ENCODE peak calls at places on chromosomes 11 and 22, in five cellular contexts. One of them, this sample, is unnamed.

GRCh38 chr11:123469089-123469488 is 39.0 kb downstream of the GRAMD1B start:
- DNase-seq in kidney epithelial cell: no peak
- DNase-seq in lower lobe of right lung: no peak
- DNase-seq in activated B cell treated with CpG ODN at 0.5 μM for 24 hours: no peak
- DNase-seq in WTC11: no peak
- DNase-seq in this sample: no peak

GRCh38 chr11:110121204-110121603 is 28.0 kb downstream of the ZC3H12C start:
- DNase-seq in lower lobe of right lung: no peak
- DNase-seq in kidney epithelial cell: no peak
- DNase-seq in WTC11: no peak
- DNase-seq in activated B cell treated with CpG ODN at 0.5 μM for 24 hours: no peak
- DNase-seq in this sample: no peak

GRCh38 chr11:9020881-9021280 is 17.1 kb upstream of the NRIP3 start:
- DNase-seq in lower lobe of right lung: no peak
- DNase-seq in kidney epithelial cell: no peak
- DNase-seq in WTC11: no peak
- DNase-seq in activated B cell treated with CpG ODN at 0.5 μM for 24 hours: no peak
- DNase-seq in this sample: no peak

GRCh38 chr11:89491141-89491690 is at the start of gene NOX4:
- DNase-seq in activated B cell treated with CpG ODN at 0.5 μM for 24 hours: no peak
- DNase-seq in kidney epithelial cell: no peak
- DNase-seq in WTC11: peak; percentile 75
- DNase-seq in lower lobe of right lung: peak; percentile 50
- DNase-seq in this sample: peak; percentile 77

GRCh38 chr11:26764315-26764714 is 42.5 kb upstream of the SLC5A12 start:
- DNase-seq in activated B cell treated with CpG ODN at 0.5 μM for 24 hours: no peak
- DNase-seq in lower lobe of right lung: no peak
- DNase-seq in WTC11: no peak
- DNase-seq in kidney epithelial cell: no peak
- DNase-seq in this sample: no peak

GRCh38 chr11:90113541-90113940 is 20.9 kb upstream of the NAALAD2 start:
- DNase-seq in WTC11: no peak
- DNase-seq in kidney epithelial cell: no peak
- DNase-seq in activated B cell treated with CpG ODN at 0.5 μM for 24 hours: no peak
- DNase-seq in lower lobe of right lung: no peak
- DNase-seq in this sample: no peak

GRCh38 chr11:72781313-72782080 is 12.3 kb downstream of the STARD10 start:
- DNase-seq in kidney epithelial cell: no peak
- DNase-seq in lower lobe of right lung: peak; percentile 64
- DNase-seq in WTC11: peak; percentile 49
- DNase-seq in activated B cell treated with CpG ODN at 0.5 μM for 24 hours: peak; percentile 59
- DNase-seq in this sample: peak; percentile 37

GRCh38 chr11:114348200-114349191 is 51.8 kb downstream of the C11orf71 start:
- DNase-seq in WTC11: peak; percentile 34
- DNase-seq in activated B cell treated with CpG ODN at 0.5 μM for 24 hours: no peak
- DNase-seq in kidney epithelial cell: peak; percentile 28
- DNase-seq in lower lobe of right lung: no peak
- DNase-seq in this sample: peak; percentile 52

GRCh38 chr11:15744693-15745092 is 611.7 kb downstream of the SOX6 start:
- DNase-seq in lower lobe of right lung: no peak
- DNase-seq in WTC11: no peak
- DNase-seq in kidney epithelial cell: no peak
- DNase-seq in activated B cell treated with CpG ODN at 0.5 μM for 24 hours: no peak
- DNase-seq in this sample: no peak

GRCh38 chr11:12086271-12087074 is 23.9 kb upstream of the MICAL2 start:
- DNase-seq in kidney epithelial cell: peak; percentile 94
- DNase-seq in activated B cell treated with CpG ODN at 0.5 μM for 24 hours: no peak
- DNase-seq in WTC11: no peak
- DNase-seq in lower lobe of right lung: no peak
- DNase-seq in this sample: no peak

GRCh38 chr11:130583866-130584265 is 135.4 kb downstream of the ADAMTS15 start:
- DNase-seq in lower lobe of right lung: no peak
- DNase-seq in activated B cell treated with CpG ODN at 0.5 μM for 24 hours: no peak
- DNase-seq in kidney epithelial cell: no peak
- DNase-seq in WTC11: no peak
- DNase-seq in this sample: no peak

GRCh38 chr22:44396021-44396726 is 83.4 kb upstream of the SHISAL1 start:
- DNase-seq in WTC11: no peak
- DNase-seq in activated B cell treated with CpG ODN at 0.5 μM for 24 hours: peak; percentile 5
- DNase-seq in kidney epithelial cell: no peak
- DNase-seq in lower lobe of right lung: no peak
- DNase-seq in this sample: peak; percentile 0

GRCh38 chr22:36979016-36979415 is 40.2 kb downstream of the TST start:
- DNase-seq in lower lobe of right lung: no peak
- DNase-seq in activated B cell treated with CpG ODN at 0.5 μM for 24 hours: no peak
- DNase-seq in kidney epithelial cell: no peak
- DNase-seq in WTC11: no peak
- DNase-seq in this sample: no peak

GRCh38 chr11:1888811-1889526 is 2.7 kb downstream of the PRR33 start:
- DNase-seq in lower lobe of right lung: peak; percentile 62
- DNase-seq in WTC11: no peak
- DNase-seq in activated B cell treated with CpG ODN at 0.5 μM for 24 hours: no peak
- DNase-seq in kidney epithelial cell: no peak
- DNase-seq in this sample: no peak

GRCh38 chr11:3853935-3854659 is 1.4 kb upstream of the STIM1 start:
- DNase-seq in activated B cell treated with CpG ODN at 0.5 μM for 24 hours: peak; percentile 61
- DNase-seq in WTC11: no peak
- DNase-seq in lower lobe of right lung: peak; percentile 57
- DNase-seq in kidney epithelial cell: no peak
- DNase-seq in this sample: no peak

GRCh38 chr11:62708423-62709261 is 1.2 kb downstream of the GNG3 start:
- DNase-seq in WTC11: peak; percentile 45
- DNase-seq in lower lobe of right lung: no peak
- DNase-seq in activated B cell treated with CpG ODN at 0.5 μM for 24 hours: peak; percentile 25
- DNase-seq in kidney epithelial cell: no peak
- DNase-seq in this sample: peak; percentile 8

GRCh38 chr11:103625624-103625965 is 410.8 kb upstream of the DDI1 start:
- DNase-seq in kidney epithelial cell: no peak
- DNase-seq in WTC11: no peak
- DNase-seq in activated B cell treated with CpG ODN at 0.5 μM for 24 hours: no peak
- DNase-seq in lower lobe of right lung: no peak
- DNase-seq in this sample: no peak

GRCh38 chr11:21654091-21654490 is 538.8 kb upstream of the ANO5 start:
- DNase-seq in WTC11: no peak
- DNase-seq in kidney epithelial cell: no peak
- DNase-seq in lower lobe of right lung: no peak
- DNase-seq in activated B cell treated with CpG ODN at 0.5 μM for 24 hours: no peak
- DNase-seq in this sample: no peak

GRCh38 chr22:17794726-17795125 is 20.5 kb upstream of the BID start:
- DNase-seq in activated B cell treated with CpG ODN at 0.5 μM for 24 hours: no peak
- DNase-seq in kidney epithelial cell: no peak
- DNase-seq in WTC11: no peak
- DNase-seq in lower lobe of right lung: no peak
- DNase-seq in this sample: no peak

GRCh38 chr11:96481204-96481603 is 91.4 kb downstream of the JRKL start:
- DNase-seq in activated B cell treated with CpG ODN at 0.5 μM for 24 hours: no peak
- DNase-seq in kidney epithelial cell: no peak
- DNase-seq in WTC11: no peak
- DNase-seq in lower lobe of right lung: no peak
- DNase-seq in this sample: no peak

DNA sequence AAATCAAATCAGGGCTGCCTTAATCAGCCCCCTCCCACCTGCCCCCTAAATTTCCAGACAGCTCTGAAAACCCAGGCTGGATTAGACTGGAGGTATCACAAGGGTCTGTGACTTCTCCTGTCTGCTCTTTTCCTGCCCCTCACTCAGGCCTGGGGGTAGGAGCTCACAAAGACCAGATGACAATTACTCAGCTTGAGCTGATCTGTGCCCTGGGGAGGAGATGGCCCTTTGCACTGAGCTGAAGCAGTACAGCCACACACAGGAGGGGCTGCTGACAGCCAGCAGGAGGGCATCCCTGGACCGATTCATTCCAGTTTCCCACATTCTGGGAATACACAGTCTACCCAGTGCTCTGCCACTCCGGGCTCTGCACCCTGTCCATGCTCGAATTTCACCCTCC is 4.2 kb downstream of the ABCC8 start:
- DNase-seq in lower lobe of right lung: no peak
- DNase-seq in activated B cell treated with CpG ODN at 0.5 μM for 24 hours: no peak
- DNase-seq in kidney epithelial cell: no peak
- DNase-seq in WTC11: no peak
- DNase-seq in this sample: no peak
- TF ChIP-seq CTCF in lower lobe of right lung: no peak
- TF ChIP-seq CTCF in activated B cell treated with CpG ODN at 0.5 μM for 24 hours: no peak
- TF ChIP-seq CTCF in kidney epithelial cell: no peak
- TF ChIP-seq CTCF in WTC11: no peak
- TF ChIP-seq CTCF in this sample: no peak

DNA sequence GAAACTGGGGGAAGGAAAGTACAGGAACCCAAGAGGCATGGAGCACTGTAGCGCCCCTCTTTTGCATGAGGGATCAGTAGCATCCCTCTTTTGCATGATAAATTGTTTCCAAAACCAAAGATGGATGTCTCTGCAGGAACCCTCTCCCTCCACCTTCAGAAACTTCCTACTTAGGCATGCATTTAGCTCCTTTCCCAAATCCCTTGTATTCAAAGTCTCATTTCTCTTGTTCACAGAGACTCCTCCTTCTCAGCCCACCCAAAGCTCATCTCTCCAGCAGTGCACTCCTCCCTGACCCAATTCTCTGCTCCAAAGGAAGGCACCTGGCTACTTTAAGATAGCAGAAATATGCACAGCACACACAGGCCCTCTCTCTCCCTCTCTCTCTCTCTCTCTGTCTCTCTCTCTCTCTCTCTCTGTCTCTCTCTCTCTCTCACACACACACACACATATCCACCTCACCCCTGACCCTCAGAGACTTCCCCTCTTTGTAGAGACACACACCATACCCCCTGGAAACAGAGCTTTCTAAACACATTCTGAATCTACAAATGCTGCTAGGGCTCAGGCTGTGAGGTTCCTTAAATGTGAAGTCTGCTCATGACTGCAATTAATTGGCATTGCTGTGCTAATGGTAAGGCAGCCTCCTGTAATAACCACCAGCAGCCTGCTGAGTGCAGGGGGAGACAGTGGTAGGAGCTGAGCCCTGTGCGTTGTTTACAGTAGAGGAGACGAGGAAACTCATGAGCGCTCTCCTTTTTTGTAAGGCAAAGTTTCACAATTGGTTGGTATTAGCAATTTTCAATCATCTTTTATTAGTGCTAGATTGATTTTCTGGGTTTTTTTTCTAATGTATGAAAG is 519.6 kb downstream of the NTM start:
- DNase-seq in activated B cell treated with CpG ODN at 0.5 μM for 24 hours: no peak
- DNase-seq in kidney epithelial cell: no peak
- DNase-seq in WTC11: no peak
- DNase-seq in lower lobe of right lung: no peak
- DNase-seq in this sample: no peak
- TF ChIP-seq CTCF in activated B cell treated with CpG ODN at 0.5 μM for 24 hours: no peak
- TF ChIP-seq CTCF in kidney epithelial cell: peak; percentile 4
- TF ChIP-seq CTCF in WTC11: no peak
- TF ChIP-seq CTCF in lower lobe of right lung: no peak
- TF ChIP-seq CTCF in this sample: no peak

GRCh38 chr11:115525600-115526006 is 21.4 kb upstream of the CADM1 start:
- DNase-seq in kidney epithelial cell: no peak
- DNase-seq in WTC11: no peak
- DNase-seq in lower lobe of right lung: no peak
- DNase-seq in activated B cell treated with CpG ODN at 0.5 μM for 24 hours: no peak
- DNase-seq in this sample: no peak

GRCh38 chr11:115535781-115536180 is 31.6 kb upstream of the CADM1 start:
- DNase-seq in WTC11: no peak
- DNase-seq in kidney epithelial cell: no peak
- DNase-seq in activated B cell treated with CpG ODN at 0.5 μM for 24 hours: no peak
- DNase-seq in lower lobe of right lung: no peak
- DNase-seq in this sample: no peak

GRCh38 chr11:115527534-115528125 is 23.4 kb upstream of the CADM1 start:
- DNase-seq in kidney epithelial cell: no peak
- DNase-seq in WTC11: no peak
- DNase-seq in activated B cell treated with CpG ODN at 0.5 μM for 24 hours: no peak
- DNase-seq in lower lobe of right lung: no peak
- DNase-seq in this sample: no peak

GRCh38 chr11:115528217-115528616 is 24.0 kb upstream of the CADM1 start:
- DNase-seq in activated B cell treated with CpG ODN at 0.5 μM for 24 hours: no peak
- DNase-seq in kidney epithelial cell: no peak
- DNase-seq in lower lobe of right lung: no peak
- DNase-seq in WTC11: no peak
- DNase-seq in this sample: no peak

GRCh38 chr11:115530752-115531151 is 26.5 kb upstream of the CADM1 start:
- DNase-seq in activated B cell treated with CpG ODN at 0.5 μM for 24 hours: no peak
- DNase-seq in lower lobe of right lung: no peak
- DNase-seq in WTC11: peak; percentile 60
- DNase-seq in kidney epithelial cell: no peak
- DNase-seq in this sample: no peak
- TF ChIP-seq CTCF in activated B cell treated with CpG ODN at 0.5 μM for 24 hours: no peak
- TF ChIP-seq CTCF in lower lobe of right lung: no peak
- TF ChIP-seq CTCF in WTC11: peak; percentile 23
- TF ChIP-seq CTCF in kidney epithelial cell: peak; percentile 2
- TF ChIP-seq CTCF in this sample: no peak

GRCh38 chr22:35411112-35411511 is 11.2 kb downstream of the MCM5 start:
- DNase-seq in kidney epithelial cell: no peak
- DNase-seq in lower lobe of right lung: no peak
- DNase-seq in activated B cell treated with CpG ODN at 0.5 μM for 24 hours: peak; percentile 46
- DNase-seq in WTC11: no peak
- DNase-seq in this sample: no peak
- TF ChIP-seq CTCF in kidney epithelial cell: no peak
- TF ChIP-seq CTCF in lower lobe of right lung: no peak
- TF ChIP-seq CTCF in activated B cell treated with CpG ODN at 0.5 μM for 24 hours: no peak
- TF ChIP-seq CTCF in WTC11: no peak
- TF ChIP-seq CTCF in this sample: no peak

GRCh38 chr22:35352214-35353111 is 28.4 kb upstream of the HMOX1 start:
- DNase-seq in WTC11: peak; percentile 67
- DNase-seq in activated B cell treated with CpG ODN at 0.5 μM for 24 hours: peak; percentile 85
- DNase-seq in lower lobe of right lung: peak; percentile 92
- DNase-seq in kidney epithelial cell: no peak
- DNase-seq in this sample: peak; percentile 49
- TF ChIP-seq CTCF in WTC11: peak; percentile 19
- TF ChIP-seq CTCF in activated B cell treated with CpG ODN at 0.5 μM for 24 hours: no peak
- TF ChIP-seq CTCF in lower lobe of right lung: peak; percentile 16
- TF ChIP-seq CTCF in kidney epithelial cell: peak; percentile 29
- TF ChIP-seq CTCF in this sample: no peak

DNA sequence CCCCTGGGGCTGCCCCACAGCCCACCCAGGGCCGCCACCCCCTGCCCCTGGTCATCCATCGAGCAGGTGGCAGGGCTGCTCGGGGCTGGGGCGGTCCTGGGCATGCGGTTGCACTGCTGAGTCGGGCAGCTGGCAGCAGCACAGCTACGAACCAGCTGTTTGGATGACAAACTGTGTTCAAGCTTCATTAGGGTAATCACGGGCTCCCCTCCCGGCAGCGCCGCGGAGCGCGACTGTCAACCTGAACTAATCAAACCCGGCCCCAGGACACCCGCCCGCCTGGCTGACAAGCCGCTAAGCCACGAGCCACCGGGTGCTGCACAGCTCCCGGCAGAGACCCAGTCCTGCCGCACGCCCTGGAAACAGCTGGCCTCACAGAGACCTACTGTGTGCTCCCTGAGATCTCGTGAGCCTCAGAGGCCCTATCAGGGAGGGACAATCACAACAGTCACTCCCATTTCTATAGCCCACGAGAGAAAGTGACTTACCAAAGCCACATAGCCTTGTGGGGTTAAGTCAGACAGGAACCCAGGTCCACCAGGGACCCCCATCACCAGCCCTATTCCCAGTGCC is 60.6 kb upstream of the TCF20 start:
- DNase-seq in kidney epithelial cell: no peak
- DNase-seq in lower lobe of right lung: no peak
- DNase-seq in activated B cell treated with CpG ODN at 0.5 μM for 24 hours: no peak
- DNase-seq in WTC11: no peak
- DNase-seq in this sample: no peak
- TF ChIP-seq CTCF in kidney epithelial cell: no peak
- TF ChIP-seq CTCF in lower lobe of right lung: no peak
- TF ChIP-seq CTCF in activated B cell treated with CpG ODN at 0.5 μM for 24 hours: no peak
- TF ChIP-seq CTCF in WTC11: no peak
- TF ChIP-seq CTCF in this sample: no peak